ENCODE peak calls at places on chromosomes 1 and 21, in eight cellular contexts. Y is GM12892, B is stomach, N is GM12891, U is transverse colon, C is breast epithelium, W is HL-60, E is Panc1. M is an unnamed sample.

GRCh38 chr1:64881281-64881680 is 85.1 kb downstream of the JAK1 start:
- DNase-seq in W (no peak), Y (no peak), C (no peak), N (no peak), U (no peak), B (no peak), E (no peak), M (no peak)

GRCh38 chr1:3522564-3523270 is 68.3 kb downstream of the ARHGEF16 start:
- DNase-seq in C (no peak), W (no peak), U (no peak), Y (no peak), N (no peak), E (no peak), B (no peak), M (no peak)

GRCh38 chr1:224779491-224780020 is 149.9 kb upstream of the DNAH14 start:
- DNase-seq in N (no peak), W (no peak), U (no peak), E (no peak), C (no peak), B (no peak), Y (no peak), M (no peak)

GRCh38 chr1:22176258-22176657 is 33.4 kb upstream of the WNT4 start:
- DNase-seq in B (no peak), E (no peak), W (no peak), C (no peak), U (peak; percentile 10), N (peak; percentile 74), Y (peak; percentile 72), M (no peak)

GRCh38 chr1:179175011-179175934 is 54.2 kb downstream of the ABL2 start:
- DNase-seq in N (no peak), C (no peak), W (peak; percentile 58), Y (no peak), B (no peak), U (no peak), E (no peak), M (no peak)

GRCh38 chr1:227416156-227416865 is 98.0 kb upstream of the CDC42BPA start:
- DNase-seq in U (no peak), C (no peak), Y (no peak), E (no peak), N (no peak), W (no peak), B (no peak), M (no peak)

GRCh38 chr1:47416319-47417128 is 439 bp downstream of the FOXE3 start:
- DNase-seq in E (no peak), U (no peak), N (peak; percentile 42), W (no peak), Y (no peak), C (no peak), B (no peak), M (no peak)

GRCh38 chr1:159071970-159072582 is 4.5 kb downstream of the AIM2 start:
- DNase-seq in B (no peak), W (peak; percentile 27), E (peak; percentile 30), U (no peak), Y (no peak), N (no peak), C (no peak), M (peak; percentile 48)

GRCh38 chr1:41957568-41957967 is 38.8 kb upstream of the HIVEP3 start:
- DNase-seq in B (no peak), W (no peak), E (no peak), N (no peak), Y (no peak), U (no peak), C (no peak), M (no peak)

GRCh38 chr1:11434506-11434905 is 44.4 kb upstream of the DISP3 start:
- DNase-seq in N (no peak), U (no peak), C (no peak), E (no peak), Y (no peak), W (no peak), B (no peak), M (no peak)

GRCh38 chr1:66175581-66175980 is 358.4 kb upstream of the SGIP1 start:
- DNase-seq in Y (no peak), B (no peak), C (no peak), W (no peak), N (no peak), U (no peak), E (no peak), M (no peak)

GRCh38 chr1:59506952-59507351 is 210.1 kb downstream of the FGGY start:
- DNase-seq in Y (no peak), C (no peak), N (peak; percentile 11), B (no peak), W (peak; percentile 79), U (no peak), E (no peak), M (no peak)

DNA sequence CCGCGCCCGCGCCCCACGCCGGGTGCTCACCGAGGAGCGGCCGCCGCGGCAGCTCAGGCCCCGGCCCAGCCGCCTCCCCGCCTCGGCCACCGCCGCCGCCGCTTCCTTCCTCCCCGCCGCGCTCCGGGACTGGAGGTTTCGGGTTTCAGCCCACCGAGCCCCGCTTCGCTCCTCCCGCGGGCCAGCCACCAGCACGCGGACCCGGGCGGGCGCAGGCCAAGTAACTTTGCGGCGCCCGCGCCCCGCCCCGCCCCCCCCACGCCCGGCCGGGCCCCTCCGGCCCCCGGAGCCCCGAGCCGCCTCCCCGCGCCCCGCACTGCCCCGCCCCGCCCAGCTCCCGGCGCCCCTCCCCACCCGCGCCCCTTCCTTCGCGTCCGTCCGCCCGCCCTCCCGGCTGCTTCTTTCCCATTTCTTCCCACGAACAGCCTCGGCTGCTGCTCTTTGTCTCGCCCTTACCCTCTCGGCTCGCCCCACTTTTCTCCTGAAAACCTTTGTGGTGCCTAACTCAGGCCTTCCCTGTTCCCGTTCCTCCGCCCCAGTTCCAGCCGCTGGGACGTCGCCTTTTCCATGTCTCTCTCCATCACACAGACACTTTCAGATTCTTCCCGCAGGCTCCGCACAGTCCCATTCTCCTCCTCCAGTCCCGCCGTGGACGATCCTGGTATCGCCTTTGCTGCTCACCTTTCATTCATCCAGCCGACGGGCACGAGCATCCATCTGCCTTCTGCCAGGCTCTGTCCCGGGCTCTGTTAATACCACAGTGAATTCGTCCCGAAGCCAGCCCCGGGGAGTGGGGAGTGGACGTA is at the start of gene GPR161:
- DNase-seq in W (no peak), E (no peak), Y (peak; percentile 23), N (peak; percentile 35), C (no peak), B (peak; percentile 48), U (peak; percentile 44), M (no peak)
- TF ChIP-seq POLR2AphosphoS5 in W (no peak), E (no peak), Y (no peak), N (no peak), C (no peak), B (no peak), U (no peak), M (no peak)

GRCh38 chr1:116501870-116502244 is 69.0 kb downstream of the CD58 start:
- DNase-seq in E (no peak), N (no peak), C (no peak), B (no peak), U (no peak), W (no peak), Y (no peak), M (no peak)

GRCh38 chr1:116504308-116505156 is 66.3 kb downstream of the CD58 start:
- DNase-seq in Y (peak; percentile 65), E (no peak), C (no peak), N (peak; percentile 59), B (peak; percentile 60), U (peak; percentile 67), W (peak; percentile 99), M (no peak)

GRCh38 chr1:116501041-116501869 is 69.6 kb downstream of the CD58 start:
- DNase-seq in C (no peak), Y (no peak), U (peak; percentile 52), W (no peak), B (no peak), N (no peak), E (no peak), M (no peak)

GRCh38 chr1:116503535-116504307 is 67.1 kb downstream of the CD58 start:
- DNase-seq in C (no peak), E (no peak), B (no peak), N (no peak), U (no peak), W (peak; percentile 55), Y (no peak), M (no peak)

GRCh38 chr1:116502915-116503314 is 67.9 kb downstream of the CD58 start:
- DNase-seq in C (no peak), U (no peak), E (no peak), Y (no peak), W (no peak), N (no peak), B (no peak), M (no peak)
- TF ChIP-seq POLR2AphosphoS5 in C (no peak), U (no peak), E (no peak), Y (no peak), W (no peak), N (no peak), B (no peak), M (no peak)

GRCh38 chr1:9824702-9825089 is 931 bp upstream of the CLSTN1 start:
- DNase-seq in B (no peak), Y (no peak), U (no peak), W (no peak), N (no peak), E (no peak), C (no peak), M (no peak)

GRCh38 chr1:9823943-9824701 is at the start of gene CLSTN1:
- DNase-seq in U (peak; percentile 94), E (no peak), N (peak; percentile 91), W (peak; percentile 82), C (peak; percentile 88), B (peak; percentile 89), Y (peak; percentile 94), M (peak; percentile 61)

GRCh38 chr1:9822897-9823692 is 670 bp downstream of the CLSTN1 start:
- DNase-seq in E (no peak), W (peak; percentile 17), Y (no peak), U (peak; percentile 35), N (no peak), C (no peak), B (no peak), M (no peak)

GRCh38 chr1:9822490-9822889 is 1.3 kb downstream of the CLSTN1 start:
- DNase-seq in N (no peak), Y (no peak), E (no peak), C (no peak), B (no peak), W (no peak), U (no peak), M (no peak)

DNA sequence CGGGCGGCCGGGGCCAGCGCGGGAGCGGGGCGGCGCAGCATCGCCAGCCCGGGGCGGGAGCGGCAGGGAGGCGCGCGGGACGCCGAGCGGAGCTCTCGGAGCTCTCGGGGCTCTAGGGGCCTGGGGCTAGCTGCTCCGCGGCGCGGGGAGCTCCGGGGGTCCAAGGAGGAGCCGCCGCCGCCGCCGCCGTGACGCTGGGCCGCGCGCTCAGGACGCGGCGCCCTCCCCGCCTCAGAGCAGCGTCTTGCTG is 147 bp downstream of the CLSTN1 start:
- DNase-seq in U (no peak), W (no peak), C (no peak), Y (no peak), N (no peak), B (no peak), E (no peak), M (no peak)
- TF ChIP-seq POLR2AphosphoS5 in U (peak; percentile 79), W (peak; percentile 50), C (no peak), Y (no peak), N (no peak), B (no peak), E (peak; percentile 71), M (peak; percentile 93)

DNA sequence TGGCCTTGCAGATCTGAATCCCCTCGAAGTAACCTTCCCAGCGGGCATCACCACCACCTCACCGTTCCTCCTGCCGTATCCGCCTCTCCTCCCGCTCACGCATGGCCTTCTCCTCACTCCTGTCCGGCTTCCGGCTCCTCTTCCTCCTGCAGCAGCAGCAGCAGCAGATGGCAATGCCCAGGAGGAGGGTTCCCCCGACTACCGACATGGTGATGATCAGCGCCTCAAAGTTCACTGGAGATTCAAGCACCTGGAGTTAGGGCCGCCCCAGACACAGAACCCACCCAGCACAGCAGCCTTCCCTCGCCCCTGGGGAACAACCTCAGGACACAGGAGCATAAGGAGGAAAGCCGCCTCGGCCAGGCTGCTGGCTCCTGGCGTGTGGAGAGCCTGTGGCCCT is 17.4 kb downstream of the PTTG1IP start:
- DNase-seq in W (no peak), B (no peak), Y (no peak), U (no peak), N (no peak), E (no peak), C (peak; percentile 48), M (no peak)
- TF ChIP-seq POLR2AphosphoS5 in W (no peak), B (no peak), Y (no peak), U (no peak), N (no peak), E (no peak), C (no peak), M (no peak)